ENCODE peak calls at places on chromosome 1, in nine cellular contexts. I, E, Q, X, R, W, G, T and Y are unnamed samples.

GRCh38 chr1:220708929-220709801 is 19.0 kb downstream of the C1orf115 start:
- DNase-seq in I (no peak), E (no peak), Q (no peak), X (no peak), R (no peak), W (no peak), G (no peak), T (no peak), Y (no peak)

GRCh38 chr1:179995576-179995975 is 41.0 kb downstream of the CEP350 start:
- DNase-seq in I (no peak), E (no peak), Q (no peak), X (no peak), R (no peak), W (no peak), G (peak; percentile 7), T (no peak), Y (no peak)

GRCh38 chr1:218485241-218485928 is 140.2 kb downstream of the TGFB2 start:
- DNase-seq in I (no peak), E (no peak), Q (no peak), X (no peak), R (no peak), W (no peak), G (no peak), T (no peak), Y (no peak)

GRCh38 chr1:59298178-59298583 is 1.3 kb downstream of the FGGY start:
- DNase-seq in I (no peak), E (no peak), Q (no peak), X (no peak), R (no peak), W (no peak), G (no peak), T (no peak), Y (no peak)

GRCh38 chr1:187689137-187689536 is 860.4 kb downstream of the PLA2G4A start:
- DNase-seq in I (no peak), E (no peak), Q (no peak), X (no peak), R (no peak), W (no peak), G (peak; percentile 91), T (peak; percentile 16), Y (peak; percentile 80)

GRCh38 chr1:57424231-57425027 is 569 bp upstream of the DAB1 start:
- DNase-seq in I (peak; percentile 38), E (peak; percentile 88), Q (peak; percentile 58), X (no peak), R (no peak), W (peak; percentile 48), G (peak; percentile 32), T (peak; percentile 50), Y (no peak)

GRCh38 chr1:231629132-231629531 is 2.5 kb downstream of the DISC1 start:
- DNase-seq in I (peak; percentile 13), E (no peak), Q (no peak), X (peak; percentile 61), R (no peak), W (no peak), G (peak; percentile 56), T (no peak), Y (no peak)

GRCh38 chr1:187092104-187092503 is 263.4 kb downstream of the PLA2G4A start:
- DNase-seq in I (no peak), E (no peak), Q (no peak), X (no peak), R (no peak), W (no peak), G (no peak), T (no peak), Y (no peak)

GRCh38 chr1:21647431-21648373 is 21.5 kb downstream of the RAP1GAP start:
- DNase-seq in I (peak; percentile 79), E (peak; percentile 79), Q (peak; percentile 79), X (no peak), R (no peak), W (no peak), G (peak; percentile 64), T (no peak), Y (no peak)

GRCh38 chr1:184890539-184890973 is 83.8 kb downstream of the NIBAN1 start:
- DNase-seq in I (no peak), E (no peak), Q (no peak), X (no peak), R (peak; percentile 24), W (no peak), G (peak; percentile 85), T (peak; percentile 27), Y (no peak)

GRCh38 chr1:197632000-197632399 is 143.3 kb downstream of the DENND1B start:
- DNase-seq in I (no peak), E (no peak), Q (no peak), X (no peak), R (no peak), W (no peak), G (no peak), T (no peak), Y (no peak)